ENCODE peak calls at places on chromosomes 5 and 9, in five cellular contexts. One of them, this sample, is unnamed.

GRCh38 chr5:38925154-38925925 is 79.5 kb downstream of the OSMR start:
- DNase-seq in IMR-90: peak
- DNase-seq in CD8-positive, alpha-beta T cell: no peak
- DNase-seq in HepG2: no peak
- DNase-seq in A549: no peak
- DNase-seq in this sample: no peak

GRCh38 chr9:134130503-134131375 is 5.1 kb upstream of the WDR5 start:
- DNase-seq in IMR-90: peak
- DNase-seq in CD8-positive, alpha-beta T cell: no peak
- DNase-seq in HepG2: peak
- DNase-seq in A549: no peak
- DNase-seq in this sample: peak

GRCh38 chr9:136470792-136471469 is 11.9 kb downstream of the SEC16A start:
- DNase-seq in IMR-90: no peak
- DNase-seq in CD8-positive, alpha-beta T cell: no peak
- DNase-seq in HepG2: no peak
- DNase-seq in A549: no peak
- DNase-seq in this sample: no peak

GRCh38 chr5:137498301-137498735 is 808 bp downstream of the SPOCK1 start:
- DNase-seq in IMR-90: no peak
- DNase-seq in CD8-positive, alpha-beta T cell: no peak
- DNase-seq in HepG2: no peak
- DNase-seq in A549: peak
- DNase-seq in this sample: peak

GRCh38 chr9:89759563-89759962 is 154.8 kb downstream of the GADD45G start:
- DNase-seq in IMR-90: no peak
- DNase-seq in CD8-positive, alpha-beta T cell: no peak
- DNase-seq in HepG2: no peak
- DNase-seq in A549: no peak
- DNase-seq in this sample: no peak

GRCh38 chr9:136931615-136932130 is 12.9 kb downstream of the FBXW5 start:
- DNase-seq in IMR-90: no peak
- DNase-seq in CD8-positive, alpha-beta T cell: no peak
- DNase-seq in HepG2: no peak
- DNase-seq in A549: no peak
- DNase-seq in this sample: no peak

GRCh38 chr9:13513710-13514444 is 234.4 kb upstream of the MPDZ start:
- DNase-seq in IMR-90: no peak
- DNase-seq in CD8-positive, alpha-beta T cell: no peak
- DNase-seq in HepG2: no peak
- DNase-seq in A549: no peak
- DNase-seq in this sample: no peak

GRCh38 chr5:1255081-1255561 is 29.9 kb downstream of the SLC6A18 start:
- DNase-seq in IMR-90: no peak
- DNase-seq in CD8-positive, alpha-beta T cell: peak
- DNase-seq in HepG2: no peak
- DNase-seq in A549: no peak
- DNase-seq in this sample: no peak

GRCh38 chr5:171821286-171821685 is 35.7 kb downstream of the SMIM23 start:
- DNase-seq in IMR-90: no peak
- DNase-seq in CD8-positive, alpha-beta T cell: no peak
- DNase-seq in HepG2: no peak
- DNase-seq in A549: no peak
- DNase-seq in this sample: no peak

GRCh38 chr9:27701664-27702063 is 128.4 kb upstream of the C9orf72 start:
- DNase-seq in IMR-90: no peak
- DNase-seq in CD8-positive, alpha-beta T cell: no peak
- DNase-seq in HepG2: no peak
- DNase-seq in A549: no peak
- DNase-seq in this sample: no peak

GRCh38 chr5:73786043-73786831 is 160.2 kb downstream of the ARHGEF28 start:
- DNase-seq in IMR-90: no peak
- DNase-seq in CD8-positive, alpha-beta T cell: no peak
- DNase-seq in HepG2: no peak
- DNase-seq in A549: no peak
- DNase-seq in this sample: peak

GRCh38 chr5:116482394-116482793 is 92.2 kb downstream of the SEMA6A start:
- DNase-seq in IMR-90: peak
- DNase-seq in CD8-positive, alpha-beta T cell: no peak
- DNase-seq in HepG2: no peak
- DNase-seq in A549: no peak
- DNase-seq in this sample: no peak

GRCh38 chr9:126009047-126009446 is 261.9 kb downstream of the PBX3 start:
- DNase-seq in IMR-90: no peak
- DNase-seq in CD8-positive, alpha-beta T cell: no peak
- DNase-seq in HepG2: no peak
- DNase-seq in A549: peak
- DNase-seq in this sample: peak

GRCh38 chr9:7011395-7012067 is 253.8 kb downstream of the KDM4C start:
- DNase-seq in IMR-90: no peak
- DNase-seq in CD8-positive, alpha-beta T cell: no peak
- DNase-seq in HepG2: no peak
- DNase-seq in A549: no peak
- DNase-seq in this sample: no peak

GRCh38 chr5:81393430-81393782 is 528 bp downstream of the ACOT12 start:
- DNase-seq in IMR-90: no peak
- DNase-seq in CD8-positive, alpha-beta T cell: no peak
- DNase-seq in HepG2: no peak
- DNase-seq in A549: no peak
- DNase-seq in this sample: no peak
- TF ChIP-seq CTCF in IMR-90: no peak
- TF ChIP-seq CTCF in CD8-positive, alpha-beta T cell: no peak
- TF ChIP-seq CTCF in HepG2: peak
- TF ChIP-seq CTCF in A549: peak
- TF ChIP-seq CTCF in this sample: no peak

GRCh38 chr5:88895681-88896501 is 12.9 kb upstream of the MEF2C start:
- DNase-seq in IMR-90: no peak
- DNase-seq in CD8-positive, alpha-beta T cell: no peak
- DNase-seq in HepG2: no peak
- DNase-seq in A549: no peak
- DNase-seq in this sample: no peak
- H3K27ac ChIP-seq in IMR-90: no peak
- H3K27ac ChIP-seq in CD8-positive, alpha-beta T cell: no peak
- H3K27ac ChIP-seq in HepG2: no peak
- H3K27ac ChIP-seq in A549: no peak
- H3K27ac ChIP-seq in this sample: no peak

GRCh38 chr5:114449836-114450515 is 88.1 kb downstream of the KCNN2 start:
- DNase-seq in IMR-90: peak
- DNase-seq in CD8-positive, alpha-beta T cell: no peak
- DNase-seq in HepG2: peak
- DNase-seq in A549: peak
- DNase-seq in this sample: peak
- TF ChIP-seq CTCF in IMR-90: peak
- TF ChIP-seq CTCF in CD8-positive, alpha-beta T cell: peak
- TF ChIP-seq CTCF in HepG2: peak
- TF ChIP-seq CTCF in A549: peak
- TF ChIP-seq CTCF in this sample: peak

GRCh38 chr5:141608557-141608956 is 10.2 kb downstream of the DIAPH1 start:
- DNase-seq in IMR-90: no peak
- DNase-seq in CD8-positive, alpha-beta T cell: no peak
- DNase-seq in HepG2: peak
- DNase-seq in A549: peak
- DNase-seq in this sample: no peak

GRCh38 chr5:141608046-141608445 is 10.8 kb downstream of the DIAPH1 start:
- DNase-seq in IMR-90: no peak
- DNase-seq in CD8-positive, alpha-beta T cell: no peak
- DNase-seq in HepG2: no peak
- DNase-seq in A549: no peak
- DNase-seq in this sample: no peak

GRCh38 chr5:141605523-141606277 is 13.1 kb downstream of the DIAPH1 start:
- DNase-seq in IMR-90: no peak
- DNase-seq in CD8-positive, alpha-beta T cell: peak
- DNase-seq in HepG2: no peak
- DNase-seq in A549: no peak
- DNase-seq in this sample: no peak

GRCh38 chr5:141603912-141604311 is 14.9 kb downstream of the DIAPH1 start:
- DNase-seq in IMR-90: no peak
- DNase-seq in CD8-positive, alpha-beta T cell: no peak
- DNase-seq in HepG2: no peak
- DNase-seq in A549: no peak
- DNase-seq in this sample: no peak

GRCh38 chr5:141604318-141604717 is 14.5 kb downstream of the DIAPH1 start:
- DNase-seq in IMR-90: peak
- DNase-seq in CD8-positive, alpha-beta T cell: no peak
- DNase-seq in HepG2: peak
- DNase-seq in A549: peak
- DNase-seq in this sample: no peak
- H3K27ac ChIP-seq in IMR-90: no peak
- H3K27ac ChIP-seq in CD8-positive, alpha-beta T cell: peak
- H3K27ac ChIP-seq in HepG2: peak
- H3K27ac ChIP-seq in A549: peak
- H3K27ac ChIP-seq in this sample: no peak

GRCh38 chr9:112971415-112971814 is 40.6 kb downstream of the ZNF883 start:
- DNase-seq in IMR-90: peak
- DNase-seq in CD8-positive, alpha-beta T cell: no peak
- DNase-seq in HepG2: peak
- DNase-seq in A549: peak
- DNase-seq in this sample: peak

GRCh38 chr9:112969730-112970129 is 42.3 kb downstream of the ZNF883 start:
- DNase-seq in IMR-90: no peak
- DNase-seq in CD8-positive, alpha-beta T cell: no peak
- DNase-seq in HepG2: no peak
- DNase-seq in A549: no peak
- DNase-seq in this sample: no peak

GRCh38 chr9:112970939-112971338 is 41.1 kb downstream of the ZNF883 start:
- DNase-seq in IMR-90: no peak
- DNase-seq in CD8-positive, alpha-beta T cell: no peak
- DNase-seq in HepG2: no peak
- DNase-seq in A549: no peak
- DNase-seq in this sample: no peak
- TF ChIP-seq CTCF in IMR-90: peak
- TF ChIP-seq CTCF in CD8-positive, alpha-beta T cell: no peak
- TF ChIP-seq CTCF in HepG2: no peak
- TF ChIP-seq CTCF in A549: peak
- TF ChIP-seq CTCF in this sample: peak

DNA sequence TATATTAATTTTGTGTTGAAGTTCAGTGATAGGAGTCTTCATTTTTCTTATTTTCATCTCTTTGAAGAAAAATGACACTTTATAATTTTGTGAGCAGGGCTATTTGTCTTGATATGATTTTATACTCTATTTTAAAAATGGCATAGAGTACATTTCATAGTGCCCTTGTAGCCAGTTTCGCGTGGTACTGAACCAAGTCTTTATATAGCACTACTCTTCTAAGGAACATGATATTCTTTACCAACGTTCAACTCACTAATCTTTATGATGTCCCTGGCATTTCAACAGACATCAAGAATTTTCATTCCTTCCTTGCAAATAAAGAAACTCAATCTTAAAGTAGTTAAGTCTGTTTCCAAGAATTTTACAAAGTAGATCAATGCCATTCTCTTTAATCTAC is 41.5 kb upstream of the HOMER1 start:
- DNase-seq in IMR-90: no peak
- DNase-seq in CD8-positive, alpha-beta T cell: no peak
- DNase-seq in HepG2: no peak
- DNase-seq in A549: no peak
- DNase-seq in this sample: no peak
- H3K27ac ChIP-seq in IMR-90: no peak
- H3K27ac ChIP-seq in CD8-positive, alpha-beta T cell: no peak
- H3K27ac ChIP-seq in HepG2: no peak
- H3K27ac ChIP-seq in A549: no peak
- H3K27ac ChIP-seq in this sample: no peak

This sample was measured in WERI-Rb-1.